ENCODE peak calls at places on chromosomes 4 and X, in nine cellular contexts. E is GM04504, S is activated gamma-delta T cell treated with Interleukin-2 at 50 U/mL for 16 hours, C is T-cell, R is right lobe of liver, G is T-helper 17 cell, A is CD14-positive monocyte, F is transverse colon, X is EL. W is an unnamed sample.

GRCh38 chr4:94610140-94610539 is 147.6 kb upstream of the BMPR1B start:
- DNase-seq in E (no peak), S (no peak), C (peak; percentile 1), R (no peak), G (no peak), A (no peak), F (no peak), X (no peak), W (no peak)

GRCh38 chr4:176538217-176538925 is 218.6 kb downstream of the SPCS3 start:
- DNase-seq in E (peak; percentile 84), S (no peak), C (no peak), R (no peak), G (no peak), A (no peak), F (no peak), X (peak; percentile 89), W (no peak)

GRCh38 chr4:186657766-186658165 is 65.9 kb downstream of the FAT1 start:
- DNase-seq in E (no peak), S (no peak), C (no peak), R (no peak), G (no peak), A (no peak), F (no peak), X (no peak), W (no peak)

GRCh38 chrX:110450050-110450449 is 91.4 kb downstream of the RTL9 start:
- DNase-seq in E (peak; percentile 49), S (peak; percentile 41), C (peak; percentile 35), R (peak; percentile 79), G (peak; percentile 34), A (peak; percentile 50), F (peak; percentile 76), X (peak; percentile 57), W (peak; percentile 78)

GRCh38 chr4:27684501-27685077 is 823.9 kb downstream of the STIM2 start:
- DNase-seq in E (peak; percentile 4), S (no peak), C (no peak), R (peak; percentile 60), G (no peak), A (no peak), F (peak; percentile 13), X (peak; percentile 53), W (peak; percentile 50)

GRCh38 chrX:134607523-134607922 is 50.7 kb downstream of the PLAC1 start:
- DNase-seq in E (no peak), S (no peak), C (no peak), R (no peak), G (no peak), A (no peak), F (no peak), X (no peak), W (no peak)

GRCh38 chr4:183808102-183808466 is 97.0 kb upstream of the STOX2 start:
- DNase-seq in E (no peak), S (no peak), C (no peak), R (no peak), G (no peak), A (no peak), F (no peak), X (no peak), W (peak; percentile 64)

GRCh38 chr4:15868065-15868464 is 70.5 kb downstream of the FGFBP1 start:
- DNase-seq in E (no peak), S (no peak), C (no peak), R (no peak), G (no peak), A (no peak), F (no peak), X (peak; percentile 18), W (no peak)

GRCh38 chr4:764405-765169 is 59.0 kb downstream of the PCGF3 start:
- DNase-seq in E (no peak), S (no peak), C (no peak), R (peak; percentile 49), G (no peak), A (no peak), F (no peak), X (no peak), W (no peak)

GRCh38 chrX:141214216-141214615 is 28.1 kb downstream of the SPANXC start:
- DNase-seq in E (peak; percentile 4), S (no peak), C (no peak), R (no peak), G (no peak), A (no peak), F (no peak), X (no peak), W (no peak)

GRCh38 chr4:85210353-85210752 is 243.9 kb upstream of the WDFY3 start:
- DNase-seq in E (no peak), S (no peak), C (no peak), R (no peak), G (no peak), A (no peak), F (no peak), X (peak; percentile 68), W (no peak)

GRCh38 chr4:109334129-109334528 is 31.7 kb upstream of the COL25A1 start:
- DNase-seq in E (no peak), S (no peak), C (no peak), R (no peak), G (no peak), A (no peak), F (no peak), X (no peak), W (no peak)

GRCh38 chr4:157706134-157706533 is 466.7 kb downstream of the GASK1B start:
- DNase-seq in E (no peak), S (no peak), C (no peak), R (no peak), G (no peak), A (no peak), F (no peak), X (no peak), W (no peak)

GRCh38 chrX:40090050-40090804 is 7.5 kb downstream of the BCOR start:
- DNase-seq in E (no peak), S (no peak), C (no peak), R (peak; percentile 60), G (no peak), A (no peak), F (peak; percentile 43), X (peak; percentile 50), W (peak; percentile 58)

GRCh38 chr4:107423677-107424405 is 296.2 kb downstream of the PAPSS1 start:
- DNase-seq in E (no peak), S (no peak), C (no peak), R (no peak), G (no peak), A (no peak), F (no peak), X (no peak), W (no peak)

GRCh38 chrX:129188223-129188622 is 335.1 kb downstream of the SMARCA1 start:
- DNase-seq in E (no peak), S (no peak), C (no peak), R (no peak), G (no peak), A (no peak), F (no peak), X (no peak), W (no peak)

GRCh38 chr4:177455591-177455990 is 13.4 kb upstream of the AGA start:
- DNase-seq in E (no peak), S (no peak), C (no peak), R (no peak), G (no peak), A (no peak), F (peak; percentile 77), X (peak; percentile 44), W (no peak)

GRCh38 chrX:8565729-8566128 is 101.1 kb downstream of the VCX3B start:
- DNase-seq in E (no peak), S (no peak), C (no peak), R (no peak), G (no peak), A (no peak), F (no peak), X (no peak), W (no peak)

GRCh38 chrX:46204721-46205422 is 340.3 kb downstream of the ZNF674 start:
- DNase-seq in E (no peak), S (no peak), C (no peak), R (no peak), G (no peak), A (no peak), F (no peak), X (peak; percentile 1), W (no peak)

GRCh38 chrX:151564035-151564434 is 560 bp downstream of the PASD1 start:
- DNase-seq in E (no peak), S (no peak), C (no peak), R (no peak), G (no peak), A (no peak), F (no peak), X (no peak), W (no peak)

GRCh38 chrX:100449696-100450606 is 39.9 kb upstream of the PCDH19 start:
- DNase-seq in E (no peak), S (no peak), C (no peak), R (no peak), G (no peak), A (no peak), F (peak; percentile 11), X (peak; percentile 0), W (peak; percentile 54)

GRCh38 chr4:95219109-95219508 is 329.7 kb downstream of the UNC5C start:
- DNase-seq in E (no peak), S (no peak), C (no peak), R (no peak), G (no peak), A (no peak), F (no peak), X (peak; percentile 0), W (peak; percentile 18)

GRCh38 chrX:136228808-136229207 is 22.4 kb downstream of the MAP7D3 start:
- DNase-seq in E (no peak), S (no peak), C (no peak), R (no peak), G (no peak), A (no peak), F (no peak), X (no peak), W (no peak)

GRCh38 chr4:75030649-75031235 is 97.8 kb downstream of the PARM1 start:
- DNase-seq in E (no peak), S (no peak), C (no peak), R (peak; percentile 56), G (no peak), A (no peak), F (peak; percentile 82), X (no peak), W (no peak)

GRCh38 chr4:86942185-86942666 is 7.4 kb downstream of the AFF1 start:
- DNase-seq in E (no peak), S (no peak), C (no peak), R (no peak), G (no peak), A (no peak), F (no peak), X (peak; percentile 49), W (no peak)

GRCh38 chr4:11625206-11625605 is 196.5 kb upstream of the HS3ST1 start:
- DNase-seq in E (no peak), S (no peak), C (no peak), R (no peak), G (no peak), A (no peak), F (no peak), X (no peak), W (peak; percentile 69)

GRCh38 chrX:102067966-102068723 is 57.3 kb upstream of the TCEAL2 start:
- DNase-seq in E (peak; percentile 9), S (no peak), C (no peak), R (no peak), G (no peak), A (no peak), F (no peak), X (peak; percentile 27), W (no peak)

GRCh38 chr4:40586034-40586433 is 43.6 kb downstream of the RBM47 start:
- DNase-seq in E (no peak), S (no peak), C (no peak), R (no peak), G (no peak), A (no peak), F (no peak), X (no peak), W (no peak)

GRCh38 chrX:14027511-14028019 is 2.1 kb downstream of the GEMIN8 start:
- DNase-seq in E (no peak), S (no peak), C (no peak), R (no peak), G (no peak), A (no peak), F (no peak), X (peak; percentile 59), W (no peak)

GRCh38 chr4:184861047-184861446 is 35.3 kb upstream of the ACSL1 start:
- DNase-seq in E (no peak), S (no peak), C (no peak), R (no peak), G (no peak), A (no peak), F (no peak), X (no peak), W (no peak)

GRCh38 chr4:67071641-67072040 is 473.7 kb downstream of the CENPC start:
- DNase-seq in E (no peak), S (no peak), C (no peak), R (no peak), G (no peak), A (no peak), F (no peak), X (no peak), W (no peak)